ENCODE peak calls at places on chromosomes 13 and 19, in ten cellular contexts. S, B, A, U, L, E, J, Q, Z and X are unnamed samples.

GRCh38 chr19:18419195-18419698 is at the start of gene SSBP4:
- DNase-seq in J (peak), B (peak), L (peak), S (peak), Q (peak), A (peak), Z (peak), E (peak), U (peak), X (peak)

GRCh38 chr19:42494321-42494720 is 34.0 kb downstream of the CEACAM1 start:
- DNase-seq in U (no peak), A (no peak), J (no peak), B (no peak), E (no peak), Q (no peak), S (no peak), Z (peak), L (no peak), X (no peak)

GRCh38 chr13:110418944-110419343 is 111.9 kb downstream of the COL4A2 start:
- DNase-seq in B (no peak), Q (no peak), J (no peak), L (no peak), S (peak), U (no peak), E (no peak), A (no peak), Z (no peak), X (no peak)

GRCh38 chr19:3743486-3743885 is 18.0 kb downstream of the APBA3 start:
- DNase-seq in B (no peak), J (no peak), S (no peak), U (no peak), Z (no peak), A (no peak), Q (no peak), E (no peak), L (no peak), X (no peak)

GRCh38 chr19:4066682-4067395 is at the start of gene ZBTB7A:
- DNase-seq in A (peak), J (peak), Q (peak), Z (peak), L (peak), U (peak), B (peak), E (peak), S (peak), X (peak)

GRCh38 chr19:32415246-32415645 is 9.7 kb downstream of the DPY19L3 start:
- DNase-seq in S (no peak), J (no peak), U (no peak), E (no peak), Q (no peak), Z (no peak), A (peak), L (no peak), B (no peak), X (no peak)

GRCh38 chr19:39297931-39298634 is 1.9 kb downstream of the IFNL1 start:
- DNase-seq in A (no peak), S (peak), L (no peak), U (no peak), Q (peak), J (no peak), Z (peak), B (peak), E (peak), X (no peak)

GRCh38 chr13:46685006-46685730 is 111.8 kb downstream of the ESD start:
- DNase-seq in U (no peak), A (no peak), B (no peak), Z (no peak), L (no peak), E (no peak), Q (no peak), J (no peak), S (no peak), X (no peak)

GRCh38 chr19:39506944-39507714 is 7.8 kb upstream of the SELENOV start:
- DNase-seq in B (peak), U (peak), Q (no peak), Z (peak), L (peak), S (no peak), A (peak), E (no peak), J (peak), X (peak)

GRCh38 chr13:95209109-95209508 is 92.1 kb downstream of the ABCC4 start:
- DNase-seq in U (no peak), S (no peak), A (no peak), L (no peak), J (no peak), Q (no peak), B (no peak), E (no peak), Z (no peak), X (no peak)

GRCh38 chr19:743168-743687 is 7.7 kb upstream of the MISP start:
- DNase-seq in Z (peak), J (no peak), L (no peak), A (no peak), B (no peak), S (no peak), E (no peak), U (no peak), Q (no peak), X (no peak)

GRCh38 chr13:33606692-33607091 is 211.3 kb upstream of the RFC3 start:
- DNase-seq in A (peak), E (no peak), J (no peak), U (no peak), L (no peak), Q (no peak), B (no peak), S (no peak), Z (peak), X (peak)

GRCh38 chr19:3784607-3785463 is 1.3 kb downstream of the MATK start:
- DNase-seq in A (peak), E (no peak), B (no peak), Z (no peak), S (no peak), Q (no peak), J (no peak), L (no peak), U (no peak), X (no peak)

GRCh38 chr13:41652735-41653361 is 195.5 kb downstream of the RGCC start:
- DNase-seq in E (peak), A (peak), Q (no peak), J (peak), L (peak), B (no peak), S (no peak), U (peak), Z (peak), X (peak)

GRCh38 chr13:22195726-22196125 is 524.9 kb downstream of the FGF9 start:
- DNase-seq in S (no peak), Q (no peak), Z (no peak), E (no peak), J (no peak), A (no peak), U (no peak), L (no peak), B (no peak), X (no peak)

GRCh38 chr13:111031531-111031961 is 83.6 kb upstream of the ARHGEF7 start:
- DNase-seq in Z (no peak), E (no peak), B (no peak), Q (no peak), L (peak), S (no peak), A (peak), U (peak), J (no peak), X (peak)

GRCh38 chr13:72435251-72435650 is 292.2 kb downstream of the MZT1 start:
- DNase-seq in A (no peak), S (no peak), E (no peak), J (no peak), B (no peak), U (peak), Q (no peak), L (no peak), Z (no peak), X (no peak)

GRCh38 chr19:13037161-13037560 is 41.9 kb downstream of the NFIX start:
- DNase-seq in U (peak), Q (no peak), B (no peak), E (no peak), S (no peak), Z (no peak), L (peak), J (no peak), A (peak), X (peak)

GRCh38 chr13:46296920-46297319 is 85.2 kb downstream of the LRRC63 start:
- DNase-seq in B (no peak), L (peak), E (no peak), J (no peak), U (peak), Z (no peak), Q (no peak), S (no peak), A (peak), X (peak)

GRCh38 chr13:111597041-111598017 is 276.9 kb downstream of the TEX29 start:
- DNase-seq in E (no peak), L (no peak), B (peak), U (no peak), Z (no peak), A (no peak), J (no peak), Q (no peak), S (no peak), X (no peak)

GRCh38 chr13:99968521-99969367 is 2.8 kb downstream of the ZIC5 start:
- DNase-seq in L (no peak), A (no peak), J (no peak), S (no peak), E (no peak), B (no peak), Z (peak), Q (no peak), U (no peak), X (peak)

GRCh38 chr13:44758595-44759221 is 182.6 kb upstream of the TSC22D1 start:
- DNase-seq in S (no peak), B (no peak), J (no peak), L (peak), U (peak), Q (no peak), E (no peak), Z (peak), A (peak), X (peak)

GRCh38 chr19:56104423-56104822 is 16.7 kb downstream of the ZNF787 start:
- DNase-seq in U (no peak), J (no peak), B (peak), E (no peak), A (no peak), Z (no peak), S (no peak), L (no peak), Q (no peak), X (no peak)

GRCh38 chr13:30735025-30735967 is at the start of gene ALOX5AP:
- DNase-seq in U (no peak), L (no peak), Z (peak), A (no peak), Q (no peak), E (peak), J (peak), B (peak), S (no peak), X (no peak)

GRCh38 chr13:33441015-33441414 is 155.5 kb upstream of the STARD13 start:
- DNase-seq in B (no peak), S (no peak), Z (peak), J (no peak), L (peak), Q (no peak), A (peak), E (no peak), U (peak), X (peak)

GRCh38 chr13:50291611-50292010 is 276.4 kb downstream of the KCNRG start:
- DNase-seq in Z (no peak), J (no peak), S (no peak), Q (no peak), B (no peak), L (no peak), A (peak), E (no peak), U (peak), X (no peak)

GRCh38 chr19:43934055-43934984 is 762 bp downstream of the ZNF45 start:
- DNase-seq in U (peak), E (no peak), L (peak), Q (no peak), J (no peak), A (peak), B (no peak), Z (peak), S (no peak), X (no peak)

GRCh38 chr13:36981156-36981743 is 17.9 kb downstream of the ALG5 start:
- DNase-seq in A (peak), B (no peak), Z (peak), Q (no peak), U (peak), L (peak), S (no peak), E (no peak), J (no peak), X (peak)

GRCh38 chr19:49932731-49933131 is 3.4 kb upstream of the NUP62 start:
- DNase-seq in J (no peak), B (peak), U (no peak), Q (no peak), Z (peak), L (no peak), A (no peak), S (no peak), E (peak), X (no peak)

GRCh38 chr19:41505105-41505504 is 62.1 kb downstream of the ERICH4 start:
- DNase-seq in Z (no peak), B (no peak), E (no peak), U (no peak), A (no peak), Q (no peak), S (no peak), L (no peak), J (no peak), X (no peak)

GRCh38 chr13:107860284-107860683 is 355.1 kb downstream of the LIG4 start:
- DNase-seq in A (no peak), U (no peak), Q (no peak), Z (no peak), B (no peak), S (no peak), J (no peak), L (no peak), E (no peak), X (no peak)

GRCh38 chr19:16509141-16510061 is 13.2 kb downstream of the C19orf44 start:
- DNase-seq in B (no peak), J (no peak), U (peak), S (peak), E (no peak), L (peak), Q (no peak), A (no peak), Z (no peak), X (peak)